ENCODE peak calls at places on chromosomes 12 and 14, in seven cellular contexts. G is neural progenitor cell, K is lower lobe of right lung, W is A549, I is heart right ventricle, X is adrenal gland, O is esophagus squamous epithelium. H is an unnamed sample.

GRCh38 chr12:32549675-32550079 is 129.4 kb upstream of the DNM1L start:
- DNase-seq in G (peak; percentile 32), K (no peak), W (no peak), I (no peak), X (no peak), O (no peak), H (no peak)

GRCh38 chr12:96044017-96044985 is 8.9 kb upstream of the LTA4H start:
- DNase-seq in G (no peak), K (no peak), W (no peak), I (no peak), X (no peak), O (no peak), H (no peak)

GRCh38 chr12:57479376-57480115 is at the start of gene ARHGAP9:
- DNase-seq in G (no peak), K (peak; percentile 49), W (no peak), I (no peak), X (no peak), O (no peak), H (no peak)

GRCh38 chr14:58296731-58297130 is 1.6 kb upstream of the ARID4A start:
- DNase-seq in G (no peak), K (no peak), W (no peak), I (no peak), X (no peak), O (no peak), H (no peak)

GRCh38 chr12:19223018-19223417 is 93.5 kb downstream of the PLEKHA5 start:
- DNase-seq in G (no peak), K (no peak), W (peak; percentile 37), I (no peak), X (no peak), O (no peak), H (no peak)

GRCh38 chr14:100159107-100159864 is at the start of gene DEGS2:
- DNase-seq in G (peak; percentile 77), K (peak; percentile 75), W (peak; percentile 23), I (no peak), X (no peak), O (no peak), H (peak; percentile 60)

GRCh38 chr12:78431931-78432330 is 432.6 kb upstream of the SYT1 start:
- DNase-seq in G (no peak), K (no peak), W (no peak), I (no peak), X (no peak), O (no peak), H (no peak)

GRCh38 chr12:71061451-71061850 is 96.3 kb downstream of the TSPAN8 start:
- DNase-seq in G (no peak), K (no peak), W (no peak), I (no peak), X (no peak), O (no peak), H (no peak)

GRCh38 chr12:15393037-15393436 is 70.7 kb downstream of the PTPRO start:
- DNase-seq in G (no peak), K (no peak), W (peak; percentile 3), I (no peak), X (no peak), O (no peak), H (no peak)

GRCh38 chr12:50201987-50202521 is 34.9 kb upstream of the CERS5 start:
- DNase-seq in G (no peak), K (no peak), W (peak; percentile 53), I (no peak), X (no peak), O (no peak), H (no peak)

GRCh38 chr14:69351385-69351784 is 46.7 kb downstream of the ERH start:
- DNase-seq in G (no peak), K (no peak), W (no peak), I (no peak), X (no peak), O (no peak), H (no peak)

GRCh38 chr12:123519151-123520001 is 14.1 kb downstream of the RILPL1 start:
- DNase-seq in G (no peak), K (peak; percentile 80), W (peak; percentile 64), I (peak; percentile 60), X (no peak), O (no peak), H (peak; percentile 25)

GRCh38 chr14:39384177-39384576 is 48.1 kb downstream of the FBXO33 start:
- DNase-seq in G (no peak), K (no peak), W (no peak), I (no peak), X (no peak), O (no peak), H (no peak)

DNA sequence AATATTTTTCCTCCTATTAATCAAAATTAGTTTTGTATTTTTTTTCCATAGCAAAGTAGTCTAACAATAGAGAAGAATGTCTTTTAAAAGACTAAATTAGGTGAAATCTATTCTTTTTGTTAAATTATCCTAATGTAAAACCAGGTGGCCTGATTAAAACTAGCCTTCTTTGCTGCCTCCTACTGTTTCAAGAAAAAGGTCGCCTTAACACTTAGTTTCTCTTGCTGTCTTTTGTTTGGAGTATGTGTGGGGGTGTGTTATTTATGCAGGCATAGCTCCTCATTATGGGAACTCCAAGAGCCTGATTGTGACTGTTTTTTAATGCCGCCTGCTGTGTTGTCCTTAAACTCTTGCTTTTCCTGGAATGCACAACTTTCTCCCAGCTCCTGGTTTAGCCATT is 855.3 kb downstream of the DIO2 start:
- DNase-seq in G (peak; percentile 72), K (no peak), W (no peak), I (no peak), X (no peak), O (no peak), H (no peak)
- TF ChIP-seq CTCF in G (peak; percentile 35), K (no peak), W (no peak), I (no peak), X (no peak), O (no peak), H (no peak)

GRCh38 chr14:55388160-55388559 is 23.5 kb downstream of the ATG14 start:
- DNase-seq in G (no peak), K (no peak), W (no peak), I (no peak), X (no peak), O (no peak), H (no peak)
- H3K27ac ChIP-seq in G (no peak overlapping the region), K (no peak overlapping the region), W (no peak overlapping the region), I (no peak overlapping the region), X (no peak overlapping the region), O (no peak overlapping the region), H (no peak overlapping the region)

GRCh38 chr12:77054856-77055255 is 10.5 kb downstream of the E2F7 start:
- DNase-seq in G (no peak), K (no peak), W (no peak), I (no peak), X (no peak), O (no peak), H (no peak)
- H3K4me1 ChIP-seq in G (no peaks in the 10 kb centered on the region), K (no peaks in the 10 kb centered on the region), W (no peaks in the 10 kb centered on the region), I (no peaks in the 10 kb centered on the region), X (no peaks in the 10 kb centered on the region), O (no peaks in the 10 kb centered on the region), H (no peaks in the 10 kb centered on the region)

GRCh38 chr12:122126713-122127597 is 47.1 kb downstream of the IL31 start:
- DNase-seq in G (peak; percentile 44), K (peak; percentile 26), W (peak; percentile 77), I (no peak), X (no peak), O (no peak), H (peak; percentile 86)
- TF ChIP-seq CTCF in G (peak; percentile 18), K (no peak), W (peak; percentile 67), I (peak; percentile 15), X (peak; percentile 47), O (no peak), H (peak; percentile 33)

GRCh38 chr14:61656341-61656740 is 39.0 kb upstream of the HIF1A start:
- DNase-seq in G (no peak), K (no peak), W (no peak), I (no peak), X (no peak), O (no peak), H (no peak)
- H3K27ac ChIP-seq in G (no peak overlapping the region), K (no peak overlapping the region), W (no peak overlapping the region), I (no peak overlapping the region), X (no peak overlapping the region), O (no peak overlapping the region), H (no peak overlapping the region)

GRCh38 chr14:50008562-50009355 is 107.6 kb downstream of the VCPKMT start:
- DNase-seq in G (no peak), K (no peak), W (peak; percentile 58), I (no peak), X (no peak), O (no peak), H (no peak)

GRCh38 chr14:50002926-50003212 is 110.0 kb downstream of the ARF6 start:
- DNase-seq in G (no peak), K (no peak), W (no peak), I (no peak), X (no peak), O (no peak), H (no peak)

GRCh38 chr14:50003213-50004021 is 110.5 kb downstream of the ARF6 start:
- DNase-seq in G (peak; percentile 47), K (peak; percentile 93), W (peak; percentile 75), I (peak; percentile 85), X (peak; percentile 80), O (peak; percentile 43), H (peak; percentile 93)

GRCh38 chr14:50007123-50007903 is 109.1 kb downstream of the VCPKMT start:
- DNase-seq in G (no peak), K (no peak), W (peak; percentile 46), I (no peak), X (no peak), O (no peak), H (no peak)

GRCh38 chr14:50006141-50006540 is 110.2 kb downstream of the VCPKMT start:
- DNase-seq in G (no peak), K (no peak), W (no peak), I (no peak), X (no peak), O (no peak), H (no peak)
- H3K4me1 ChIP-seq in G (no peaks in the 10 kb centered on the region), K (peaks cover 27% of the 10 kb centered on the region), W (peaks cover 48% of the 10 kb centered on the region), I (peaks cover 19% of the 10 kb centered on the region), X (peaks cover 19% of the 10 kb centered on the region), O (peaks cover 35% of the 10 kb centered on the region), H (no peaks in the 10 kb centered on the region)

DNA sequence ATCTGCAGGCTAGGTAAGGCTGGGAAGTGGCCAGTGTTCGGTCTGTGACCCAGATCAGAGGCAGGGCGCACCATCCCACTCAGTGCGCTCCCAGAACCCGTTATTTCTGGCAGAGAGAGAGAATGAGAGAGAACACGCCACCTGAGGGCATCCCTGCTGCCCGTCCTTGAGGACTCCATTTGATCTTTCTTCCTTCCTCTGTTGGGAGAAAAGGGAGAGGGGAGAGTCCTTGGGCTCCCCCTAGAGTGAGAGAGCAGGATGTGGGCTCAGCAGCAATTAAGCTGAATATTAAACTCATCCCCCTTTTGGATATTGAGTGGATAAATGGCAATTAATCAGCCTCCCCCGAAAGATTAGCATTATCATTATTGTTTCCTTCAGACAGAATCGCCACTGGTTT is 70.6 kb downstream of the IFT43 start:
- DNase-seq in G (no peak), K (no peak), W (peak; percentile 10), I (no peak), X (no peak), O (no peak), H (no peak)
- TF ChIP-seq CTCF in G (peak; percentile 40), K (peak; percentile 23), W (peak; percentile 33), I (peak; percentile 21), X (no peak), O (no peak), H (peak; percentile 28)